ENCODE peak calls at places on chromosomes 11 and 22, in four cellular contexts. H, A, B and J are unnamed samples.

GRCh38 chr22:48760481-48761238 is 1067.0 kb downstream of the BRD1 start:
- DNase-seq in H (peak; percentile 7), A (peak; percentile 47), B (no peak), J (no peak)

GRCh38 chr11:67245046-67245445 is 21.2 kb upstream of the GRK2 start:
- DNase-seq in H (no peak), A (no peak), B (no peak), J (no peak)

GRCh38 chr11:83684071-83684470 is 397.9 kb upstream of the CCDC90B start:
- DNase-seq in H (no peak), A (no peak), B (no peak), J (no peak)

GRCh38 chr22:25013634-25014033 is 61.1 kb downstream of the KIAA1671 start:
- DNase-seq in H (no peak), A (no peak), B (no peak), J (no peak)

GRCh38 chr11:62665630-62666258 is 632 bp downstream of the CSKMT start:
- DNase-seq in H (peak; percentile 77), A (peak; percentile 72), B (peak; percentile 70), J (peak; percentile 70)

GRCh38 chr22:50175191-50175461 is 4.6 kb downstream of the PANX2 start:
- DNase-seq in H (no peak), A (no peak), B (no peak), J (no peak)

GRCh38 chr22:48981671-48982070 is 846.0 kb downstream of the BRD1 start:
- DNase-seq in H (no peak), A (no peak), B (no peak), J (no peak)

GRCh38 chr11:130726234-130726559 is 190.1 kb downstream of the SNX19 start:
- DNase-seq in H (no peak), A (peak; percentile 84), B (no peak), J (peak; percentile 87)

GRCh38 chr11:124122123-124122522 is 6.9 kb downstream of the VWA5A start:
- DNase-seq in H (no peak), A (no peak), B (no peak), J (no peak)

GRCh38 chr11:33291004-33291777 is 34.0 kb downstream of the HIPK3 start:
- DNase-seq in H (no peak), A (no peak), B (no peak), J (peak; percentile 35)

GRCh38 chr11:2295971-2296912 is 5.5 kb downstream of the C11orf21 start:
- DNase-seq in H (peak; percentile 12), A (peak; percentile 54), B (no peak), J (no peak)

GRCh38 chr22:20154602-20155183 is 3.8 kb upstream of the CCDC188 start:
- DNase-seq in H (no peak), A (no peak), B (peak; percentile 77), J (no peak)

GRCh38 chr11:58285483-58286040 is 17.5 kb upstream of the OR10W1 start:
- DNase-seq in H (no peak), A (no peak), B (no peak), J (no peak)

GRCh38 chr22:49942565-49943404 is 17.8 kb upstream of the PIM3 start:
- DNase-seq in H (no peak), A (no peak), B (no peak), J (no peak)

GRCh38 chr22:22753526-22754267 is 109.3 kb downstream of the GGTLC2 start:
- DNase-seq in H (peak; percentile 55), A (no peak), B (peak; percentile 100), J (peak; percentile 37)

GRCh38 chr11:15038963-15039362 is 34.4 kb upstream of the CALCB start:
- DNase-seq in H (no peak), A (no peak), B (no peak), J (peak; percentile 37)

GRCh38 chr22:30863161-30863833 is 105.3 kb downstream of the MORC2 start:
- DNase-seq in H (peak; percentile 16), A (no peak), B (peak; percentile 51), J (no peak)

GRCh38 chr22:30575011-30575671 is 676 bp upstream of the GAL3ST1 start:
- DNase-seq in H (peak; percentile 74), A (peak; percentile 60), B (no peak), J (peak; percentile 84)

GRCh38 chr11:63713776-63714175 is 32.5 kb downstream of the RTN3 start:
- DNase-seq in H (no peak), A (no peak), B (no peak), J (no peak)
- H3K4me3 ChIP-seq in H (no peak overlapping the region), A (no peak overlapping the region), B (no peak overlapping the region), J (no peak overlapping the region)

GRCh38 chr11:69874178-69874983 is 55.2 kb upstream of the FGF3 start:
- DNase-seq in H (no peak), A (no peak), B (no peak), J (no peak)
- H3K4me1 ChIP-seq in H (no peaks in the 10 kb centered on the region), A (no peaks in the 10 kb centered on the region), B (no peaks in the 10 kb centered on the region), J (no peaks in the 10 kb centered on the region)

GRCh38 chr22:46099740-46100139 is 50.6 kb upstream of the PPARA start:
- DNase-seq in H (no peak), A (no peak), B (no peak), J (no peak)
- TF ChIP-seq CTCF in H (no peak), A (no peak), B (no peak), J (no peak)

DNA sequence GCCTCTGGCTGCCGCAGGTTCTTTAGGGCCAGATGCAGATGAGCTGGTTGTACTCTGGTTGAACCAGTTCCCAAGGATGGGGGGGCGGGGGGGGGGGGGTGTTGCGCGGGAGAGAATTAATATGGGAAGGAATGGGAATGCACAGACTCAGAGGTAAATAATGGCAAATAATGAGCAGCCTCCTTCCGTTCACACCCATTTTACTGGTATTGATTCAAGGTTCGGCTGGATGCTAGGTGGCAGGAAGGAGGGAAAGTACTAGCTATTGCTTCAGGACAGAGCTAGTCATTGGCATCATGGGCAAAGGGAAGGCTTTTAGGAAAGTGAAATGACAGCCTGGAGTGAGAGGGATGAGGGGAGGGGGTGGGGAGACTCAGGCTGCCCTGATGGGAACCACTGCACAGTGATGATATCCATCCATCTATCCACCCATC is at the start of gene VSTM5:
- DNase-seq in H (no peak), A (no peak), B (no peak), J (no peak)
- H3K4me3 ChIP-seq in H (peak within 1 kb of the TSS; percentile 39), A (peak within 1 kb of the TSS; percentile 35), B (peak within 1 kb of the TSS; percentile 11), J (peak within 1 kb of the TSS; percentile 49)

DNA sequence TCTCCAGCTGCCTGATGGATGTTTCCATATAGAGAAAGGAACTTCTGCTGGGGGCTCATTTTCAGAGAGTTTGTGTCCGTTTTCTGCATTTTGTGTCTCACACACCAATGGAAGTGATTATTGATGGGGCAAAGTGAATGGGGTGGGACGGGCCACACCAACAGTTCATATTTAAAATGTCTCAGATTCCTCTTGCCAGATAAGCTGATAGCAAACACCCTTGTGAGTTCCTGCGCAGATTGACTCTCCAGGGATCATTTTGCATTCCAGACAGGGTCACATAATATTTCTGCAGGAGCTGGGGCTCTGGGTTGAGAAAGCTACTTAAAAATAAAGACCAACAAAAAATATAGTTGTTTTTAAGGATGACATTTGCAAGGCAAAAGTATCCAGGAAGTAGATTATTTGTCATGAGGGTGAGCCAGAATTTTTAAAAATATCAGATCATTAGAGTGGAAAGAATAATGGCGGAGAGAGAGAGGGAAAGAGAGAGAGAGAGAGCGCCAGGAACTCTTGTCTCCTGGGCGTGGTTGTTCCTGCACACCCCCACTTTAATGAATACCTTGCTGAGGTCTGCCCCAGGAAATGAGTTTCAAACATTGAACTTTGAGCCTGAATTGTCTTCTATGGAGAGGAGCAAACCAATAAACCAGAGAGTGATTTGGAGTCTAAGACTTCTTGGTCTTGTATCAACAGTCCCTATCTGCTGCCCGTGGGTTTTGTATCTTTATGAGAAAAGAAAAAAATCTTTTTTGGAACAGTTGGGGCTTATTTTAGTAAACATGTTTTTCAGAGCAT is 33.3 kb downstream of the MICAL2 start:
- DNase-seq in H (no peak), A (no peak), B (no peak), J (no peak)
- H3K4me1 ChIP-seq in H (peaks cover 35% of the 10 kb centered on the region), A (peaks cover 73% of the 10 kb centered on the region), B (peaks cover 50% of the 10 kb centered on the region), J (peaks cover 34% of the 10 kb centered on the region)

DNA sequence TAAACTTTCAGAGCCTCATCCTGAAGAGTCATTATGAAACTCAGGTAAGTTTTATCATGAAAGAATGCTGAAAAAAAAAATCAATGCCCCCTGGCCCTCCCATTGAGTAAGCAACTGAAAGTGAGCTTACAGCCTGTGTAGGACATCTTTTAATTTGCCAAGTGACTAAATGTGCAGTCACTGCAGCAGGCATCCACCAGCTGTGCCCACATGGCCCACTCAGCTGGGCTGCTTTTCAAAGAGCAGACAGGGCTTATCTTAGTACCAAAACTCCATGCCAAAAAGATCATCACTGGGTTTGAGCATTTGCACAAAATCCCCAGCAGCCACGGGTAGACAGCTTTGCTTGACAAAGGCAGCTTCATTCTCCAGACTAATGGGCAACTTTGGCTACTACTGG is 709.7 kb downstream of the NTM start:
- DNase-seq in H (no peak), A (no peak), B (no peak), J (no peak)
- TF ChIP-seq CTCF in H (no peak), A (no peak), B (no peak), J (no peak)

DNA sequence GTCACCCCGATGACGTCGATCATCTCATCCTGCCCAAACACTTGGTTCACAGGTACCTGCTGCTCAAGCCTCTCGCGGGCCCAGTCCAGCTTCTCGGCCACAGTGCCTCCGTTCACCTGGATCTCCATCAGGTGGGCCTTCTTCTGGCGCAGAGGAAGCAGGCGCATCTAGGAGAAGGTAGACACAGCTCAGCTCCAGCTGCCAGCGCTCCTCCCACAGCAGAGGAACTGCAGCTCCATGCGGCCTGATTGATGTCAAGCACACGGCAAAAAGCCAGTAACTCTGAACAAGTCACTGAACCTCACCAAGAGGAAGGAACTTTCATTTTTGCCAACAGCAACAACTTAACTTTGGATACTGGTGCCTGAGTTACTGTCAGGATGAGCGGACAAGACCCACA is 4.0 kb downstream of the RPL3 start:
- DNase-seq in H (no peak), A (no peak), B (no peak), J (no peak)
- H3K4me3 ChIP-seq in H (no peak overlapping the region), A (no peak overlapping the region), B (peak overlapping the region; percentile 69), J (peak overlapping the region; percentile 89)

DNA sequence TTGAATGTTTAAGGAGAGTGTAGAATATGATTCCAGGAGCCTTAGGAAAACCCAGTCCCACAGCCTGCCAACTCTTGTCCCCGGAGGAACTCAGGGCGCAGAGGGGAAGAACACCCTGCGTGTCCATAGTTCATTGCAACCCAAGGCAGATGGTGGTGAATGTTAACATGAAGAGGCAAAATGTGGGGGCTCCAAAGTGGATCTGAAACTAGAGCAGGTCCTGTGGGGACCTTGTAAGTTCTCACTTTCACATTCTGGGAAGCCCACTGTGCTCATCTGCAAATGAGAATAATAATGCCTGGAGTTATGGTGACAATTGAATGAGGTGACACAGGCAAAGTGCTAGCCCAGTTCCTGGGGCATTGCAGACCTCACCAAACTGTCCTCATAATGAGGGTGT is 201.1 kb downstream of the DBX1 start:
- DNase-seq in H (no peak), A (no peak), B (no peak), J (no peak)
- H3K4me1 ChIP-seq in H (no peaks in the 10 kb centered on the region), A (peaks cover 35% of the 10 kb centered on the region), B (peaks cover 7% of the 10 kb centered on the region), J (peaks cover 8% of the 10 kb centered on the region)